ENCODE peak calls at places on chromosome 2, in four cellular contexts. G, K, Z and V are unnamed samples.

GRCh38 chr2:105786231-105787230 is 41.8 kb downstream of the NCK2 start:
- DNase-seq in G (no peak), K (no peak), Z (no peak), V (no peak)

GRCh38 chr2:10982931-10983701 is 71.4 kb downstream of the KCNF1 start:
- DNase-seq in G (no peak), K (no peak), Z (peak), V (no peak)

GRCh38 chr2:239912171-239912937 is 112.8 kb downstream of the NDUFA10 start:
- DNase-seq in G (no peak), K (no peak), Z (no peak), V (no peak)

GRCh38 chr2:53970095-53970897 is 497 bp downstream of the PSME4 start:
- DNase-seq in G (peak), K (peak), Z (peak), V (peak)

GRCh38 chr2:12510070-12510469 is 206.7 kb upstream of the TRIB2 start:
- DNase-seq in G (no peak), K (no peak), Z (no peak), V (no peak)

GRCh38 chr2:61793389-61793836 is 60.4 kb downstream of the FAM161A start:
- DNase-seq in G (no peak), K (peak), Z (peak), V (peak)

GRCh38 chr2:63723709-63724108 is 118.0 kb upstream of the UGP2 start:
- DNase-seq in G (no peak), K (no peak), Z (no peak), V (no peak)

GRCh38 chr2:119486886-119487285 is 37.4 kb downstream of the SCTR start:
- DNase-seq in G (peak), K (no peak), Z (no peak), V (no peak)

GRCh38 chr2:172844021-172844420 is 108.4 kb downstream of the RAPGEF4 start:
- DNase-seq in G (no peak), K (no peak), Z (no peak), V (no peak)

GRCh38 chr2:240519396-240520142 is 38.2 kb downstream of the ANKMY1 start:
- DNase-seq in G (no peak), K (no peak), Z (no peak), V (no peak)

GRCh38 chr2:128661289-128661688 is 342.6 kb upstream of the HS6ST1 start:
- DNase-seq in G (no peak), K (no peak), Z (no peak), V (no peak)

GRCh38 chr2:223759569-223760430 is 77.6 kb downstream of the AP1S3 start:
- DNase-seq in G (peak), K (no peak), Z (no peak), V (no peak)

GRCh38 chr2:134170700-134171099 is 83.2 kb upstream of the MGAT5 start:
- DNase-seq in G (no peak), K (no peak), Z (no peak), V (no peak)

GRCh38 chr2:1051075-1051474 is 100.4 kb downstream of the SNTG2 start:
- DNase-seq in G (no peak), K (no peak), Z (no peak), V (no peak)

GRCh38 chr2:166625670-166626069 is 131.6 kb upstream of the SCN7A start:
- DNase-seq in G (no peak), K (no peak), Z (no peak), V (no peak)

GRCh38 chr2:99278793-99279291 is 22.2 kb downstream of the LYG1 start:
- DNase-seq in G (peak), K (no peak), Z (no peak), V (no peak)

GRCh38 chr2:74708883-74709282 is 54.8 kb downstream of the SEMA4F start:
- DNase-seq in G (peak), K (no peak), Z (no peak), V (no peak)

GRCh38 chr2:12637754-12638153 is 79.0 kb upstream of the TRIB2 start:
- DNase-seq in G (no peak), K (no peak), Z (no peak), V (no peak)

GRCh38 chr2:39838589-39838988 is 59.5 kb upstream of the THUMPD2 start:
- DNase-seq in G (no peak), K (no peak), Z (no peak), V (no peak)

GRCh38 chr2:111534816-111535803 is 348.9 kb downstream of the ANAPC1 start:
- DNase-seq in G (peak), K (no peak), Z (peak), V (no peak)

GRCh38 chr2:204452464-204453023 is 92.7 kb upstream of the PARD3B start:
- DNase-seq in G (peak), K (no peak), Z (peak), V (peak)

GRCh38 chr2:207911215-207911614 is 114.1 kb downstream of the PLEKHM3 start:
- DNase-seq in G (no peak), K (no peak), Z (no peak), V (no peak)

GRCh38 chr2:62424899-62425298 is 81.1 kb downstream of the TMEM17 start:
- DNase-seq in G (no peak), K (no peak), Z (no peak), V (no peak)

GRCh38 chr2:3142961-3143571 is 234.6 kb downstream of the EIPR1 start:
- DNase-seq in G (no peak), K (no peak), Z (no peak), V (peak)

GRCh38 chr2:102392942-102393341 is 30.0 kb upstream of the IL18RAP start:
- DNase-seq in G (no peak), K (no peak), Z (no peak), V (no peak)

GRCh38 chr2:12059616-12060441 is 313.4 kb downstream of the LPIN1 start:
- DNase-seq in G (peak), K (no peak), Z (no peak), V (no peak)

GRCh38 chr2:166180951-166181812 is 53.4 kb upstream of the SCN1A start:
- DNase-seq in G (peak), K (peak), Z (no peak), V (peak)